ENCODE peak calls at places on chromosomes 1 and 21, in eight cellular contexts. G, B, S, A, N, V, W and C are unnamed samples.

GRCh38 chr1:177505905-177506590 is 335.3 kb downstream of the BRINP2 start:
- DNase-seq in S (no peak), N (no peak), A (no peak), G (no peak), B (no peak), V (no peak), W (no peak), C (no peak)

GRCh38 chr1:6911229-6911941 is 126.1 kb downstream of the CAMTA1 start:
- DNase-seq in S (no peak), B (no peak), W (no peak), G (no peak), V (no peak), N (no peak), A (no peak), C (no peak)

GRCh38 chr1:153921803-153922075 is 1.0 kb downstream of the GATAD2B start:
- DNase-seq in W (no peak), B (no peak), S (peak; percentile 6), N (no peak), V (no peak), G (no peak), A (no peak), C (peak; percentile 24)

GRCh38 chr21:39385299-39386145 is 36.6 kb upstream of the HMGN1 start:
- DNase-seq in W (peak; percentile 80), B (peak; percentile 47), G (peak; percentile 85), A (peak; percentile 83), V (peak; percentile 81), S (peak; percentile 77), N (peak; percentile 95), C (peak; percentile 74)

GRCh38 chr1:35603468-35603867 is 30.4 kb downstream of the TFAP2E start:
- DNase-seq in B (no peak), W (no peak), N (no peak), V (no peak), S (no peak), A (no peak), G (no peak), C (no peak)

GRCh38 chr1:169201084-169201619 is 94.7 kb downstream of the ATP1B1 start:
- DNase-seq in G (no peak), N (no peak), V (no peak), S (peak; percentile 92), W (no peak), B (peak; percentile 32), A (no peak), C (no peak)

GRCh38 chr1:6259491-6260362 is 1.2 kb downstream of the GPR153 start:
- DNase-seq in N (peak; percentile 63), G (peak; percentile 85), S (peak; percentile 71), A (peak; percentile 89), W (peak; percentile 93), B (no peak), V (peak; percentile 83), C (peak; percentile 85)

GRCh38 chr1:172699111-172699510 is 40.2 kb downstream of the FASLG start:
- DNase-seq in N (no peak), G (no peak), A (no peak), S (peak; percentile 73), B (peak; percentile 8), V (no peak), W (peak; percentile 36), C (peak; percentile 87)

GRCh38 chr1:103761896-103762295 is 12.2 kb downstream of the AMY1C start:
- DNase-seq in G (no peak), B (no peak), S (no peak), W (no peak), A (no peak), N (no peak), V (no peak), C (no peak)

GRCh38 chr21:24514081-24514733 is 1093.1 kb downstream of the MRPL39 start:
- DNase-seq in A (no peak), N (no peak), W (no peak), G (no peak), V (no peak), B (no peak), S (no peak), C (no peak)

GRCh38 chr1:187509091-187509490 is 680.3 kb downstream of the PLA2G4A start:
- DNase-seq in A (no peak), B (no peak), S (peak; percentile 20), V (no peak), N (no peak), W (no peak), G (no peak), C (no peak)

GRCh38 chr1:85398391-85399064 is 66.4 kb downstream of the DDAH1 start:
- DNase-seq in B (peak; percentile 36), V (no peak), A (no peak), G (no peak), W (no peak), S (peak; percentile 53), N (no peak), C (no peak)

GRCh38 chr1:3892748-3893147 is 7.3 kb downstream of the C1orf174 start:
- DNase-seq in G (peak; percentile 50), A (no peak), S (peak; percentile 27), V (no peak), N (no peak), B (no peak), W (no peak), C (no peak)

GRCh38 chr21:45366931-45367401 is 38.0 kb upstream of the COL18A1 start:
- DNase-seq in B (peak; percentile 85), N (peak; percentile 74), S (peak; percentile 97), W (no peak), G (peak; percentile 70), V (peak; percentile 72), A (peak; percentile 73), C (no peak)

GRCh38 chr1:210692796-210693195 is 364.1 kb downstream of the HHAT start:
- DNase-seq in B (no peak), V (no peak), A (no peak), S (no peak), W (peak; percentile 33), N (no peak), G (no peak), C (no peak)

GRCh38 chr1:201504799-201505504 is 2.0 kb downstream of the CSRP1 start:
- DNase-seq in W (no peak), S (no peak), B (no peak), V (no peak), G (no peak), A (no peak), N (no peak), C (no peak)

GRCh38 chr21:41570791-41571355 is 62.9 kb upstream of the TMPRSS2 start:
- DNase-seq in V (no peak), G (no peak), B (no peak), A (no peak), S (no peak), W (no peak), N (no peak), C (no peak)

GRCh38 chr1:48674641-48675040 is 102.0 kb downstream of the BEND5 start:
- DNase-seq in N (no peak), W (no peak), V (no peak), B (peak; percentile 32), S (peak; percentile 89), G (no peak), A (no peak), C (no peak)

GRCh38 chr21:28754862-28755261 is 237.8 kb downstream of the LTN1 start:
- DNase-seq in V (no peak), G (no peak), W (no peak), S (no peak), B (no peak), N (no peak), A (no peak), C (no peak)

GRCh38 chr1:172897738-172898137 is 153.0 kb downstream of the TNFSF18 start:
- DNase-seq in V (no peak), G (no peak), A (no peak), B (no peak), S (peak; percentile 82), W (no peak), N (no peak), C (no peak)

GRCh38 chr1:117059678-117060440 is at the start of gene TTF2:
- DNase-seq in G (peak; percentile 82), B (peak; percentile 99), A (peak; percentile 89), V (peak; percentile 92), S (peak; percentile 99), N (peak; percentile 99), W (peak; percentile 95), C (peak; percentile 97)
- TF ChIP-seq CTCF in G (peak; percentile 57), B (no peak), A (no peak), V (peak; percentile 45), S (peak; percentile 22), N (peak; percentile 35), W (peak; percentile 3), C (no peak)

DNA sequence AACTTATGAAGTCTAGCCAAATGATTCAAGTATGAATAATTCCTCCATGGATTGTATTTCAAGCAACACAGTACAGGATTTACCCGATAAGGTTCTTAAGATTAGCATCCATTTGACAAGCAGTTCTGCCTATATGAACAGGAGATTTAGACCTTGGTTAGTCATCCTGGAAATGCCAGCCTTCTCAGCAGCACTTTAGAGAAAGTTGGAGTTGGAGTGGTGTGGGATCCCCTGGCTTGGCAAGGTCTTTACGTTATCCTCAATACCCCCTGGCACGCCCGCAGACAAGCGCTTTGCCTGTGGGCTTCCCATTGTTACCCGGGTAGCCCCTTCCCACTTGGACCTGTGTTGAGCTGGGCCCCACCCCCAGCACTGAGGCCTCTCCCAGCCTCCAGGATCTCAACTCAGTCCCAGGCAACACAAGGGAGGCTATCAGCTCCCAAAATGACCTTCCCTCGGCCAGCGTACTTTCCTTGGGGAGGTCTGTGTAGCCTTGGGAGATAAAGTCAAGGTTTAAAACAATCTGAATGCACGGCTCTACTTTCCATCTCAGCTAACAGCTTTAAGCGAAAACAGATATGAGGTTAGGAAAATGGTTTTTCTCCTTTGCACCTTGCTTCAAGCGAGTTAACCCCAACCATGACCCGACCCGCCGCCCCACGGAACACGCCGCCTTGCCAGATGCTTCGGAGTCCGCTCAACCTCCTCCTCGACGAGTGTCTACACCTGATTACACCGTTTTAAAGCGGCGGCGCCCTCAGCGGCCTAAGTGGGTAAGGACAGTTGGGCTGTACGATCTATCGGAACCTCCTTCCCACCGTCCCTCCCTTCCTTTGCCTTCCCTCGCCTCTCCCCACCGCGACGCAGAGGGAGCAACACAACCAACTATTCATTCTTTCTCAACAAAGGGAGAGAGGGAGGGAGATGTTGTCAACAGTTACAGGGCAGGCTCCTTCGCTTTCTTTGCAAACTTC is 1.2 kb downstream of the BCAR3 start:
- DNase-seq in G (peak; percentile 82), N (peak; percentile 72), V (peak; percentile 80), A (peak; percentile 78), W (peak; percentile 86), S (peak; percentile 90), B (no peak), C (peak; percentile 68)
- TF ChIP-seq CTCF in G (peak; percentile 70), N (peak; percentile 85), V (peak; percentile 73), A (peak; percentile 57), W (peak; percentile 61), S (peak; percentile 68), B (peak; percentile 72), C (peak; percentile 44)

DNA sequence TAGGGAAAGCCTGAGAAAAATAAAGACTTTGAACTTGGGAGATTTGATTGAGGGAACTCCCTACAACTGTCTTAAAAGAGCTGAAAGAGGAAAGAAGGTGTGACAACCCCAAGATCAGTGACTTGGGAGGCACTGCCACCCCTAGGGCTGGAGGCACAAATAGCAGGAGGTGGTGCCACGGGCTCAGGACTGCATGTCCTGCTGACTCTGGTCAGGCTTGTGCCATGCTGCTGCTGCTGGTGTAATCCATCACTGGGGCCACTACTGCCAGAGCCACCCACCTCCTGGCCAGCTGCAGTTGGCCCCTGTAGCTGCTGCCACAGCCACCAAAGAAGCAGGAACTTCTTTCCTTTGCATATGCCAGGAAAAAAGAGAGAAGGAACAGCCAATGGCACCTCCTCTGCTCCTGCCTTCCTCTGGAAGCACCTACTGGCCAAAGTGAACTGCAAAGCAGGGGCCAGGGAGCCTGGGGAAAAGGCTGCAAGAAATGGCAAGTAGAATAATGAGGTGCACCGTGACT is 730.3 kb downstream of the PTPRU start:
- DNase-seq in V (no peak), G (no peak), W (no peak), S (no peak), B (no peak), N (no peak), A (no peak), C (no peak)
- TF ChIP-seq CTCF in V (no peak), G (no peak), W (no peak), S (no peak), B (no peak), N (no peak), A (no peak), C (no peak)

GRCh38 chr1:36612881-36613280 is 130.2 kb upstream of the CSF3R start:
- DNase-seq in B (no peak), G (no peak), W (no peak), A (no peak), N (no peak), V (no peak), S (no peak), C (no peak)
- TF ChIP-seq CTCF in B (no peak), G (no peak), W (no peak), A (no peak), N (peak; percentile 21), V (no peak), S (no peak), C (no peak)